ENCODE peak calls at places on chromosomes 1 and 21, in ten cellular contexts. One of them, this sample, is unnamed.

GRCh38 chr1:104172243-104172681 is 422.6 kb downstream of the AMY1C start:
- DNase-seq in uterus: no peak
- DNase-seq in IMR-90: no peak
- DNase-seq in endothelial cell of umbilical vein: no peak
- DNase-seq in K562: no peak
- DNase-seq in spleen: peak; percentile 73
- DNase-seq in suprapubic skin: peak; percentile 77
- DNase-seq in stomach: no peak
- DNase-seq in erythroblast: no peak
- DNase-seq in tibial nerve: no peak
- DNase-seq in this sample: no peak

GRCh38 chr21:36966066-36966845 is at the start of gene HLCS:
- DNase-seq in endothelial cell of umbilical vein: peak; percentile 28
- DNase-seq in spleen: peak; percentile 92
- DNase-seq in erythroblast: peak; percentile 87
- DNase-seq in IMR-90: peak; percentile 36
- DNase-seq in tibial nerve: peak; percentile 20
- DNase-seq in uterus: peak; percentile 68
- DNase-seq in stomach: peak; percentile 81
- DNase-seq in K562: peak; percentile 90
- DNase-seq in suprapubic skin: peak; percentile 79
- DNase-seq in this sample: peak; percentile 86

GRCh38 chr1:1170215-1170890 is 3.3 kb upstream of the TTLL10 start:
- DNase-seq in stomach: no peak
- DNase-seq in suprapubic skin: no peak
- DNase-seq in spleen: no peak
- DNase-seq in IMR-90: no peak
- DNase-seq in K562: no peak
- DNase-seq in uterus: no peak
- DNase-seq in endothelial cell of umbilical vein: no peak
- DNase-seq in erythroblast: no peak
- DNase-seq in tibial nerve: no peak
- DNase-seq in this sample: no peak

GRCh38 chr1:55860816-55861519 is 645.8 kb upstream of the USP24 start:
- DNase-seq in tibial nerve: no peak
- DNase-seq in endothelial cell of umbilical vein: peak; percentile 58
- DNase-seq in erythroblast: no peak
- DNase-seq in stomach: no peak
- DNase-seq in IMR-90: peak; percentile 17
- DNase-seq in K562: no peak
- DNase-seq in spleen: no peak
- DNase-seq in suprapubic skin: no peak
- DNase-seq in uterus: no peak
- DNase-seq in this sample: no peak

GRCh38 chr1:32249831-32250525 is 1.1 kb upstream of the LCK start:
- DNase-seq in IMR-90: peak; percentile 46
- DNase-seq in stomach: peak; percentile 52
- DNase-seq in spleen: peak; percentile 94
- DNase-seq in tibial nerve: no peak
- DNase-seq in endothelial cell of umbilical vein: peak; percentile 88
- DNase-seq in K562: peak; percentile 60
- DNase-seq in uterus: peak; percentile 30
- DNase-seq in erythroblast: no peak
- DNase-seq in suprapubic skin: peak; percentile 79
- DNase-seq in this sample: no peak

GRCh38 chr1:18693256-18694098 is 62.8 kb downstream of the PAX7 start:
- DNase-seq in endothelial cell of umbilical vein: no peak
- DNase-seq in spleen: no peak
- DNase-seq in tibial nerve: no peak
- DNase-seq in IMR-90: no peak
- DNase-seq in erythroblast: no peak
- DNase-seq in suprapubic skin: no peak
- DNase-seq in stomach: no peak
- DNase-seq in uterus: no peak
- DNase-seq in K562: peak; percentile 7
- DNase-seq in this sample: no peak

GRCh38 chr1:115865704-115866380 is 24.9 kb upstream of the NHLH2 start:
- DNase-seq in endothelial cell of umbilical vein: no peak
- DNase-seq in erythroblast: no peak
- DNase-seq in tibial nerve: no peak
- DNase-seq in K562: no peak
- DNase-seq in uterus: no peak
- DNase-seq in IMR-90: no peak
- DNase-seq in stomach: no peak
- DNase-seq in spleen: no peak
- DNase-seq in suprapubic skin: no peak
- DNase-seq in this sample: no peak

GRCh38 chr1:9269078-9269501 is 23.6 kb upstream of the SPSB1 start:
- DNase-seq in K562: no peak
- DNase-seq in uterus: no peak
- DNase-seq in stomach: no peak
- DNase-seq in erythroblast: no peak
- DNase-seq in suprapubic skin: no peak
- DNase-seq in IMR-90: no peak
- DNase-seq in spleen: peak; percentile 59
- DNase-seq in endothelial cell of umbilical vein: peak; percentile 16
- DNase-seq in tibial nerve: no peak
- DNase-seq in this sample: no peak

GRCh38 chr1:109213824-109214693 is at the start of gene SARS1:
- DNase-seq in spleen: peak; percentile 96
- DNase-seq in stomach: peak; percentile 92
- DNase-seq in K562: peak; percentile 96
- DNase-seq in uterus: peak; percentile 91
- DNase-seq in endothelial cell of umbilical vein: peak; percentile 91
- DNase-seq in tibial nerve: peak; percentile 72
- DNase-seq in erythroblast: peak; percentile 93
- DNase-seq in suprapubic skin: peak; percentile 89
- DNase-seq in IMR-90: peak; percentile 80
- DNase-seq in this sample: peak; percentile 84
- TF ChIP-seq POLR2A in spleen: no peak
- TF ChIP-seq POLR2A in stomach: no peak
- TF ChIP-seq POLR2A in K562: peak; percentile 96
- TF ChIP-seq POLR2A in uterus: peak; percentile 86
- TF ChIP-seq POLR2A in endothelial cell of umbilical vein: peak; percentile 88
- TF ChIP-seq POLR2A in tibial nerve: peak; percentile 94
- TF ChIP-seq POLR2A in erythroblast: peak; percentile 94
- TF ChIP-seq POLR2A in suprapubic skin: no peak
- TF ChIP-seq POLR2A in IMR-90: peak; percentile 90
- TF ChIP-seq POLR2A in this sample: peak; percentile 89

GRCh38 chr1:20604678-20605077 is 15.8 kb downstream of the CDA start:
- DNase-seq in tibial nerve: no peak
- DNase-seq in endothelial cell of umbilical vein: no peak
- DNase-seq in erythroblast: no peak
- DNase-seq in suprapubic skin: no peak
- DNase-seq in spleen: no peak
- DNase-seq in uterus: no peak
- DNase-seq in K562: no peak
- DNase-seq in stomach: no peak
- DNase-seq in IMR-90: peak; percentile 10
- DNase-seq in this sample: no peak
- TF ChIP-seq POLR2A in tibial nerve: no peak
- TF ChIP-seq POLR2A in endothelial cell of umbilical vein: no peak
- TF ChIP-seq POLR2A in erythroblast: no peak
- TF ChIP-seq POLR2A in suprapubic skin: no peak
- TF ChIP-seq POLR2A in spleen: no peak
- TF ChIP-seq POLR2A in uterus: no peak
- TF ChIP-seq POLR2A in K562: no peak
- TF ChIP-seq POLR2A in stomach: no peak
- TF ChIP-seq POLR2A in IMR-90: no peak
- TF ChIP-seq POLR2A in this sample: no peak

DNA sequence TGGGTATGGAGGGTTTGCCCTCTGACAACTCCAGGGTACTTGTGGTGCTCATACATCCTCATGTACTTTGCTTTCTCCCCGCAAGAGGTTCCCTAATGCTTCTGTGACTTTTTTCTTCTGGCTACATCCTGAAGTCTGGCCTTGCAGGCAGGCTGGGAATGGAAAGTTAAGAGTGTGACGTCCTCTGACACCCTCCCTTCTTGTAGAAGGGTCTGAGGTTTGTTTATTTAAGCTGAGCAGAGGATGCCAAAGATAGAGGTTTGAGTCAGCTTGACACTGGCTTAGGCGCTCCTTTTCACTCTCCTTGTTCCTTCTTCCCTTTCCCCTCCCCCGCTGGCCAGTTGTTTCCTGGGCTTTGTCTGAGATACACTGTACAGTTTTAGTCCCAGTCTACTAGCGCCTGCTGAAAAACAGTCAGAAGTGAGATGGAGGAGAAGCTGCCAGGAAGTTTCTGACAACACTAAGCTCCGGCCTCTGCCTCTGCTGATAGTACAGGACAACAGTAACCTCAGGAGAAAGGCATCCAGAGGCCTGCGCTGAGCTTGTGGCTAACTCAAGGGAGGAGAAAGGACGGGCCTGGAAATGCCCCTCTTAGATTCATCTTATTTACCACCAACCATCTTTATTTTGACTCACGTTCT is at the start of gene MACF1:
- DNase-seq in suprapubic skin: peak; percentile 81
- DNase-seq in uterus: peak; percentile 78
- DNase-seq in erythroblast: peak; percentile 19
- DNase-seq in K562: peak; percentile 89
- DNase-seq in tibial nerve: peak; percentile 32
- DNase-seq in IMR-90: peak; percentile 98
- DNase-seq in spleen: no peak
- DNase-seq in endothelial cell of umbilical vein: peak; percentile 93
- DNase-seq in stomach: peak; percentile 26
- DNase-seq in this sample: peak; percentile 56
- TF ChIP-seq POLR2A in suprapubic skin: no peak
- TF ChIP-seq POLR2A in uterus: peak; percentile 55
- TF ChIP-seq POLR2A in erythroblast: peak; percentile 62
- TF ChIP-seq POLR2A in K562: peak; percentile 35
- TF ChIP-seq POLR2A in tibial nerve: peak; percentile 41
- TF ChIP-seq POLR2A in IMR-90: peak; percentile 52
- TF ChIP-seq POLR2A in spleen: no peak
- TF ChIP-seq POLR2A in endothelial cell of umbilical vein: no peak
- TF ChIP-seq POLR2A in stomach: no peak
- TF ChIP-seq POLR2A in this sample: no peak

GRCh38 chr1:17009706-17010105 is 2.0 kb downstream of the ATP13A2 start:
- DNase-seq in K562: peak; percentile 18
- DNase-seq in suprapubic skin: no peak
- DNase-seq in erythroblast: no peak
- DNase-seq in IMR-90: no peak
- DNase-seq in spleen: peak; percentile 76
- DNase-seq in stomach: no peak
- DNase-seq in endothelial cell of umbilical vein: no peak
- DNase-seq in tibial nerve: no peak
- DNase-seq in uterus: no peak
- DNase-seq in this sample: no peak

GRCh38 chr1:17012775-17013501 is 1.2 kb upstream of the ATP13A2 start:
- DNase-seq in uterus: no peak
- DNase-seq in spleen: no peak
- DNase-seq in endothelial cell of umbilical vein: no peak
- DNase-seq in IMR-90: no peak
- DNase-seq in K562: no peak
- DNase-seq in suprapubic skin: no peak
- DNase-seq in tibial nerve: no peak
- DNase-seq in stomach: no peak
- DNase-seq in erythroblast: no peak
- DNase-seq in this sample: peak; percentile 65

GRCh38 chr1:17010601-17011438 is 908 bp downstream of the ATP13A2 start:
- DNase-seq in erythroblast: no peak
- DNase-seq in IMR-90: peak; percentile 13
- DNase-seq in spleen: peak; percentile 88
- DNase-seq in uterus: peak; percentile 42
- DNase-seq in endothelial cell of umbilical vein: peak; percentile 58
- DNase-seq in tibial nerve: no peak
- DNase-seq in stomach: peak; percentile 63
- DNase-seq in suprapubic skin: no peak
- DNase-seq in K562: peak; percentile 22
- DNase-seq in this sample: no peak

GRCh38 chr1:17013598-17014320 is 2.0 kb upstream of the ATP13A2 start:
- DNase-seq in spleen: peak; percentile 78
- DNase-seq in uterus: no peak
- DNase-seq in tibial nerve: peak; percentile 43
- DNase-seq in endothelial cell of umbilical vein: no peak
- DNase-seq in suprapubic skin: no peak
- DNase-seq in erythroblast: no peak
- DNase-seq in IMR-90: no peak
- DNase-seq in stomach: no peak
- DNase-seq in K562: peak; percentile 58
- DNase-seq in this sample: no peak

DNA sequence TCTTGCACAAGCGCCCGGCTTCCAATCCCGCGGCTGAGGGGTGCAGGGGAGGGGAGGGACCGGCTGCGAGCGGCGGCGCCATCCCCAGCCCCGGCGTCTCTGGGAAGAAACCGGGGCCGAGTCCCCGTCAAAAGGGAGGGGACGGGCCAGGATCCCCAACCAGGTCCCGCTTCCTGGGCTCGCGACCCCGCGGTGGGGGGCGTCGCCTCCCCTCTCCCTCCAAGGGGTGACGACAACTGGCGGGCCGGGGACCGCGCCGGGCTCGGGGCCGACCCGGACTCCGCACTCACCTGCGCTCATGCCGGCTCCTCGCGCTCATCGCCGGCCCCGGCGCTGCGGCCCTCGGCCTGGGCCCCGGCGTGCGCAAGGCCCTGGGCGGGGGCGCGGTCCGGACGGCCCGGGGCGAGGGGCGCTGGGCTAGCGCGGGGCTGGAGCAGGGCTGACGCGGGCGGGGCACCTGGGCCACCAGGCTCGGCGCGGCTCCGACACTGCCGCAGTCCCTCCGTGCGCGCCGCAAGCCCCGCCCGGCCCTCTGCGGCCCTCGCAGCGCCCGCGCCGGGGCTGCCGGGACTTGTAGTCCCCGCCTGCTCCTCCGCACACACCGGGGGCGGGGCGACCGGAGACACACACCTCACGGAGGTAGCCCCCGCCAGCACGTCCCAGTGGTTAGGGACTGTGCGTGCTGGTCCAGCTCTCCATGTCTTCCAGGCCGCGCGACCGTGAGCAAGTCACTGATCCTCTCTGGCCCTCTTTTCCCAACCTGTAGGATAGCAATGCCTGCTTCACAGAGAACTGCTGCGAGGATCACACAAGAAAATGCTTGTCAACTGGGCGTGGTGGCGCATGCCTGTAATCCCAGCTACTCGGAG is at the start of gene ATP13A2:
- DNase-seq in K562: peak; percentile 94
- DNase-seq in uterus: peak; percentile 68
- DNase-seq in endothelial cell of umbilical vein: peak; percentile 75
- DNase-seq in tibial nerve: peak; percentile 56
- DNase-seq in erythroblast: peak; percentile 81
- DNase-seq in IMR-90: peak; percentile 56
- DNase-seq in suprapubic skin: no peak
- DNase-seq in stomach: peak; percentile 89
- DNase-seq in spleen: peak; percentile 97
- DNase-seq in this sample: no peak
- TF ChIP-seq POLR2A in K562: no peak
- TF ChIP-seq POLR2A in uterus: peak; percentile 18
- TF ChIP-seq POLR2A in endothelial cell of umbilical vein: no peak
- TF ChIP-seq POLR2A in tibial nerve: peak; percentile 39
- TF ChIP-seq POLR2A in erythroblast: no peak
- TF ChIP-seq POLR2A in IMR-90: no peak
- TF ChIP-seq POLR2A in suprapubic skin: no peak
- TF ChIP-seq POLR2A in stomach: no peak
- TF ChIP-seq POLR2A in spleen: no peak
- TF ChIP-seq POLR2A in this sample: peak; percentile 42